ENCODE peak calls at places on chromosomes 4 and X, in ten cellular contexts. Y is activated T-cell treated with anti-CD3 and anti-CD28 coated beads, Interleukin-2, amount 50 U/mL, for 1 hour; S is activated CD8-positive, alpha-beta memory T cell treated with anti-CD3 and anti-CD28 coated beads for 48 hours; Z is stimulated activated CD8-positive, alpha-beta memory T cell treated with anti-CD3 and anti-CD28 coated beads, Interleukin-2, amount 100 ng/mL, for 48 hours; P is upper lobe of left lung; A is foreskin keratinocyte; I is T-helper 2 cell; J is EH; L is AG20443; M is natural killer cell treated with Interleukin-12 subunit alpha and Interleukin-12 subunit beta and Interleukin-15 and Interleukin-18, amount 100 ng/mL, for 72 hours. F is an unnamed sample.

GRCh38 chr4:120415902-120416301 is 349.3 kb upstream of the MAD2L1 start:
- DNase-seq in Y (no peak), S (no peak), Z (no peak), P (no peak), A (no peak), I (no peak), J (no peak), L (no peak), M (no peak), F (no peak)

GRCh38 chrX:130111220-130111934 is 1.1 kb upstream of the ELF4 start:
- DNase-seq in Y (no peak), S (no peak), Z (no peak), P (no peak), A (no peak), I (no peak), J (peak), L (peak), M (no peak), F (no peak)

GRCh38 chr4:77695769-77696168 is 90.1 kb downstream of the CXCL13 start:
- DNase-seq in Y (no peak), S (no peak), Z (no peak), P (no peak), A (peak), I (no peak), J (peak), L (peak), M (no peak), F (peak)

GRCh38 chr4:185508162-185508561 is 27.1 kb downstream of the PDLIM3 start:
- DNase-seq in Y (no peak), S (no peak), Z (no peak), P (no peak), A (peak), I (no peak), J (no peak), L (no peak), M (no peak), F (no peak)

GRCh38 chr4:113607147-113607720 is 154.3 kb downstream of the CAMK2D start:
- DNase-seq in Y (no peak), S (no peak), Z (no peak), P (no peak), A (no peak), I (no peak), J (no peak), L (no peak), M (no peak), F (no peak)

GRCh38 chr4:88244821-88245579 is 39.4 kb downstream of the PPM1K start:
- DNase-seq in Y (peak), S (no peak), Z (peak), P (no peak), A (no peak), I (peak), J (no peak), L (no peak), M (peak), F (peak)

GRCh38 chr4:9894604-9895361 is 113.3 kb downstream of the DRD5 start:
- DNase-seq in Y (no peak), S (no peak), Z (no peak), P (no peak), A (no peak), I (no peak), J (no peak), L (no peak), M (no peak), F (no peak)

GRCh38 chr4:82799006-82799881 is 648 bp upstream of the SCD5 start:
- DNase-seq in Y (no peak), S (no peak), Z (no peak), P (no peak), A (no peak), I (no peak), J (peak), L (peak), M (no peak), F (peak)

GRCh38 chr4:127525585-127525984 is 107.2 kb upstream of the INTU start:
- DNase-seq in Y (no peak), S (no peak), Z (no peak), P (no peak), A (no peak), I (no peak), J (no peak), L (no peak), M (no peak), F (no peak)

GRCh38 chrX:104668550-104668949 is 102.6 kb downstream of the IL1RAPL2 start:
- DNase-seq in Y (no peak), S (no peak), Z (no peak), P (no peak), A (no peak), I (no peak), J (peak), L (no peak), M (no peak), F (peak)

GRCh38 chr4:38803833-38804653 is 548 bp downstream of the TLR1 start:
- DNase-seq in Y (no peak), S (no peak), Z (no peak), P (no peak), A (no peak), I (no peak), J (no peak), L (no peak), M (no peak), F (no peak)

GRCh38 chrX:136768469-136769084 is 12.2 kb downstream of the ARHGEF6 start:
- DNase-seq in Y (peak), S (no peak), Z (no peak), P (peak), A (no peak), I (peak), J (peak), L (peak), M (no peak), F (peak)

GRCh38 chr4:113248320-113248719 is 198.9 kb downstream of the ANK2 start:
- DNase-seq in Y (no peak), S (no peak), Z (no peak), P (no peak), A (no peak), I (no peak), J (peak), L (no peak), M (no peak), F (no peak)

GRCh38 chr4:16669036-16669435 is 229.4 kb downstream of the LDB2 start:
- DNase-seq in Y (no peak), S (no peak), Z (no peak), P (no peak), A (no peak), I (no peak), J (peak), L (peak), M (no peak), F (no peak)

GRCh38 chrX:142096263-142096662 is 108.8 kb downstream of the MAGEC2 start:
- DNase-seq in Y (no peak), S (no peak), Z (no peak), P (no peak), A (no peak), I (no peak), J (no peak), L (no peak), M (no peak), F (no peak)

GRCh38 chr4:17494833-17495232 is 17.1 kb downstream of the QDPR start:
- DNase-seq in Y (no peak), S (no peak), Z (no peak), P (no peak), A (no peak), I (no peak), J (no peak), L (no peak), M (no peak), F (no peak)

GRCh38 chr4:80036949-80037348 is 36.1 kb downstream of the ANTXR2 start:
- DNase-seq in Y (no peak), S (no peak), Z (no peak), P (no peak), A (no peak), I (no peak), J (peak), L (peak), M (no peak), F (peak)

GRCh38 chr4:184384056-184384809 is 90.1 kb downstream of the IRF2 start:
- DNase-seq in Y (no peak), S (no peak), Z (no peak), P (peak), A (peak), I (no peak), J (peak), L (peak), M (no peak), F (peak)